ENCODE peak calls at places on chromosomes 5 and 9, in eight cellular contexts. G is psoas muscle, Y is pancreas, T is GM23338, F is adipocyte, S is body of pancreas, R is fibroblast of lung, C is MM.1S. K is an unnamed sample. For H3K36me3 and H3K4me1, the result is how much of the 10 kb centered on the place peaks cover.

GRCh38 chr9:2602704-2603116 is 18.9 kb upstream of the VLDLR start:
- DNase-seq in C (no peak), S (no peak), G (no peak), Y (no peak), T (no peak), R (no peak), F (peak), K (peak)

GRCh38 chr9:90642570-90643539 is at the start of gene DIRAS2:
- DNase-seq in Y (peak), F (peak), R (peak), S (peak), G (peak), C (peak), T (peak), K (peak)

GRCh38 chr5:170293273-170293672 is 4.3 kb downstream of the LCP2 start:
- DNase-seq in F (no peak), C (no peak), Y (no peak), S (no peak), G (no peak), R (no peak), T (no peak), K (no peak)

GRCh38 chr9:87267701-87268100 is 230.0 kb upstream of the DAPK1 start:
- DNase-seq in G (peak), T (no peak), Y (no peak), R (no peak), F (peak), S (no peak), C (no peak), K (no peak)

GRCh38 chr9:130309689-130310455 is 44.3 kb downstream of the HMCN2 start:
- DNase-seq in C (no peak), G (no peak), T (no peak), R (no peak), F (no peak), S (no peak), Y (no peak), K (no peak)

GRCh38 chr9:128420060-128420650 is 502 bp upstream of the CERCAM start:
- DNase-seq in S (peak), T (peak), Y (peak), G (peak), F (peak), C (peak), R (peak), K (peak)

GRCh38 chr9:136902259-136902821 is 16.0 kb downstream of the TRAF2 start:
- DNase-seq in C (peak), T (no peak), Y (peak), F (peak), S (peak), R (no peak), G (peak), K (peak)

GRCh38 chr9:20043035-20043434 is 254.2 kb upstream of the SLC24A2 start:
- DNase-seq in C (peak), S (no peak), R (no peak), F (no peak), T (no peak), Y (no peak), G (no peak), K (no peak)

GRCh38 chr9:120985759-120986353 is 59.3 kb upstream of the TRAF1 start:
- DNase-seq in T (peak), F (peak), C (peak), G (no peak), R (peak), Y (no peak), S (no peak), K (peak)

GRCh38 chr5:168655316-168655715 is 76.1 kb upstream of the PANK3 start:
- DNase-seq in F (no peak), S (no peak), G (no peak), C (no peak), Y (no peak), R (no peak), T (no peak), K (no peak)

GRCh38 chr9:12775373-12775962 is 648 bp downstream of the LURAP1L start:
- DNase-seq in T (peak), C (peak), S (peak), Y (no peak), R (no peak), G (peak), F (peak), K (peak)

GRCh38 chr5:151141535-151141934 is 16.0 kb downstream of the ANXA6 start:
- DNase-seq in C (peak), G (peak), S (no peak), T (peak), R (no peak), Y (no peak), F (peak), K (peak)

GRCh38 chr9:95009459-95009858 is 283.0 kb downstream of the AOPEP start:
- DNase-seq in S (no peak), C (no peak), F (peak), G (no peak), R (no peak), Y (no peak), T (no peak), K (no peak)

GRCh38 chr5:173233347-173234128 is 1.5 kb downstream of the NKX2-5 start:
- DNase-seq in S (no peak), C (no peak), R (no peak), T (peak), Y (no peak), F (no peak), G (no peak), K (no peak)

GRCh38 chr5:138037907-138038633 is 5.2 kb upstream of the FAM13B start:
- DNase-seq in G (no peak), Y (no peak), C (no peak), S (no peak), T (no peak), R (no peak), F (no peak), K (no peak)

GRCh38 chr5:40680741-40681350 is 1.1 kb downstream of the PTGER4 start:
- DNase-seq in F (no peak), G (peak), C (no peak), S (peak), R (peak), Y (peak), T (peak), K (no peak)

DNA sequence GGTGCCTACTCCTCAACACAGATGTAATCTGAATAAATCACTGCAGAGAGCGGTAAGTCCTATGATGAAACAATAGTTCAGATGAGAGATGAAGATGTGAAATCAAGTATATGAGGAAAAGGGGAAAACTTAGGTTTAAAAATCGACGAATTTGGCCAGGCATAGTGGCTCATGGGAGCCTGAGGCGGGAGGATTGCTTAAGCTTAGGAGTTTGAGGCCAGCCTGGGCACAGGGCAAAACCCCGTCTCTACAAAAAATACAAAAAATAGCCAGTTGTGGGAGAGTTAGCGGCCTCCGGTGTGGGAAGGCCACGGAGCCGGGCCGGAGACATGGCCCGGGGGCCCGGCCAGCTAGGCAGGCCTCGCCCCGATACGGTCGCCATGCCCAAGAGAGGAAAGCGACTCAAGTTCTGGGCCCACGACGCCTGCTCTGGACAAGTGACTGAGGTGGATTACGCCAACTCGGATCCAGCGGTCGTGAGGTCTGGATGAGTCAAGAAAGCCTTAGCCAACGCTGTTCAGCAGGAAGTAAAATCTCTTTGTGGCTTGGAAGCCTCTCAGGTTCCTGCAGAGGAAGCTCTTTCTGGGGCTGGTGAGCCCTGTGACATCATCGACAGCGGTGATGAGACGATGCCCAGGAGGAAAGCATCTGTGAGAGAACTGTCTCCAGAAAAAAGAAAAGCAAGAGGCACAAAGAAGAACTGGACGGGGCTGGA is 62.8 kb upstream of the SUB1 start:
- DNase-seq in C (no peak), G (peak), S (no peak), R (peak), Y (no peak), T (no peak), F (no peak), K (no peak)
- H3K4me3 ChIP-seq in C (no peak), G (no peak), S (no peak), R (no peak), Y (no peak), T (no peak), F (no peak), K (no peak)

DNA sequence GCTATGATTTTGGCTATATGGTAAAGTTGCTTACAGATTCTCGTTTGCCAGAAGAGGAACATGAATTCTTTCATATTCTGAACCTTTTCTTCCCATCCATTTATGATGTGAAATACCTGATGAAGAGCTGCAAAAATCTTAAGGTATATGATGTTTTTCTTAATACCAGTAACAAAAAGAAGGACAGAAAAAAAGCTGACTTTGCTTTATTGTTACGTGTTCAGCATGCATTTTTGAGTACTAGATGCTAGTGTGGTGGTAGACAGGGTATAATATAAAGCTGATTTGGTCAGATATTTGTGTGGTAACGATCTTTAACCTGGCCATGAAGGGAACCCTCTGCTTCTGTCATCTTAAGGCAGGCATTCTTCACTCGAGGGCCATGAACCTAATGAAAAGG is 13.3 kb downstream of the CNOT8 start:
- DNase-seq in Y (no peak), G (no peak), T (no peak), R (no peak), C (no peak), F (no peak), S (no peak), K (no peak)
- H3K36me3 ChIP-seq in Y (under half), G (half or more), T (half or more), R (under half), C (under half), F (half or more), S (under half), K (under half)

GRCh38 chr9:92657296-92658094 is 12.4 kb downstream of the IPPK start:
- DNase-seq in R (no peak), G (no peak), T (peak), S (no peak), F (no peak), Y (no peak), C (no peak), K (no peak)
- H3K4me1 ChIP-seq in R (under half), G (under half), T (under half), S (under half), F (under half), Y (under half), C (under half), K (under half)

GRCh38 chr5:57181151-57181550 is 7.3 kb downstream of the GPBP1 start:
- DNase-seq in Y (no peak), G (no peak), F (no peak), T (no peak), S (no peak), C (no peak), R (no peak), K (no peak)
- H3K4me3 ChIP-seq in Y (no peak), G (no peak), F (no peak), T (peak), S (no peak), C (no peak), R (no peak), K (no peak)

DNA sequence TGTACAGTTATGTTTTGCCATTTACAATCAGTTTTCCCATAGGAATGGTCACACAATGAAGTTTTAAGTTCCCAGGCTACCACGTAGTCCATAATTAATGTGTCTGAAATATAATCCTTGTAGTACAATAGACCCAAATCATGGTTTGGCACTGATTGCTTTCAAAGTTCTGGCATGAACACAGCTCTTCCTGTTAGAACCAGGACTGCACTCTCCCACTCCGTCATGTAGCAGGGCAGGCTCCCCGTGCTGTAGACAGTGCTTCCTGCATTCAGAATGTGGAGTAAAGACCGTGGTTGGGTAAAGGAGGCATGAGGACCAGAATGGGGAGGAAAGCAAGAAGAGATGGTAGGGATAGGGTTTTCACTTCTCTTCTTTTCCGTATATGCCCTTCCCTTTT is 4.0 kb downstream of the SEC61B start:
- DNase-seq in C (no peak), Y (no peak), S (no peak), G (no peak), R (no peak), T (no peak), F (no peak), K (no peak)
- H3K36me3 ChIP-seq in C (under half), Y (under half), S (under half), G (half or more), R (under half), T (under half), F (half or more), K (under half)